ENCODE peak calls at places on chromosome 12, in nine cellular contexts. One of them, this sample, is unnamed.

GRCh38 chr12:49330032-49330619 is 6.9 kb downstream of the C1QL4 start:
- DNase-seq in cardiac muscle cell: no peak
- DNase-seq in Caco-2: no peak
- DNase-seq in PC-3: no peak
- DNase-seq in Panc1: no peak
- DNase-seq in esophagus squamous epithelium: no peak
- DNase-seq in fibroblast of mammary gland: no peak
- DNase-seq in body of pancreas: no peak
- DNase-seq in right lobe of liver: no peak
- DNase-seq in this sample: no peak

GRCh38 chr12:115354007-115354452 is 670.1 kb upstream of the TBX3 start:
- DNase-seq in cardiac muscle cell: no peak
- DNase-seq in Caco-2: no peak
- DNase-seq in PC-3: peak
- DNase-seq in Panc1: no peak
- DNase-seq in esophagus squamous epithelium: no peak
- DNase-seq in fibroblast of mammary gland: peak
- DNase-seq in body of pancreas: peak
- DNase-seq in right lobe of liver: no peak
- DNase-seq in this sample: no peak

GRCh38 chr12:104182144-104182543 is 33.4 kb upstream of the TXNRD1 start:
- DNase-seq in cardiac muscle cell: no peak
- DNase-seq in Caco-2: no peak
- DNase-seq in PC-3: peak
- DNase-seq in Panc1: no peak
- DNase-seq in esophagus squamous epithelium: no peak
- DNase-seq in fibroblast of mammary gland: peak
- DNase-seq in body of pancreas: peak
- DNase-seq in right lobe of liver: peak
- DNase-seq in this sample: no peak

GRCh38 chr12:57726151-57726883 is 12.2 kb downstream of the AGAP2 start:
- DNase-seq in cardiac muscle cell: peak
- DNase-seq in Caco-2: peak
- DNase-seq in PC-3: peak
- DNase-seq in Panc1: no peak
- DNase-seq in esophagus squamous epithelium: peak
- DNase-seq in fibroblast of mammary gland: peak
- DNase-seq in body of pancreas: peak
- DNase-seq in right lobe of liver: peak
- DNase-seq in this sample: no peak

GRCh38 chr12:84756961-84757360 is 155.6 kb downstream of the SLC6A15 start:
- DNase-seq in cardiac muscle cell: no peak
- DNase-seq in Caco-2: no peak
- DNase-seq in PC-3: peak
- DNase-seq in Panc1: no peak
- DNase-seq in esophagus squamous epithelium: no peak
- DNase-seq in fibroblast of mammary gland: peak
- DNase-seq in body of pancreas: no peak
- DNase-seq in right lobe of liver: no peak
- DNase-seq in this sample: no peak

GRCh38 chr12:66365718-66366485 is 63.6 kb downstream of the HELB start:
- DNase-seq in cardiac muscle cell: no peak
- DNase-seq in Caco-2: no peak
- DNase-seq in PC-3: no peak
- DNase-seq in Panc1: no peak
- DNase-seq in esophagus squamous epithelium: no peak
- DNase-seq in fibroblast of mammary gland: no peak
- DNase-seq in body of pancreas: no peak
- DNase-seq in right lobe of liver: no peak
- DNase-seq in this sample: no peak

GRCh38 chr12:120711411-120711810 is 1.2 kb downstream of the UNC119B start:
- DNase-seq in cardiac muscle cell: no peak
- DNase-seq in Caco-2: no peak
- DNase-seq in PC-3: no peak
- DNase-seq in Panc1: no peak
- DNase-seq in esophagus squamous epithelium: no peak
- DNase-seq in fibroblast of mammary gland: no peak
- DNase-seq in body of pancreas: no peak
- DNase-seq in right lobe of liver: no peak
- DNase-seq in this sample: no peak

GRCh38 chr12:25926536-25926935 is 31.9 kb upstream of the RASSF8 start:
- DNase-seq in cardiac muscle cell: no peak
- DNase-seq in Caco-2: no peak
- DNase-seq in PC-3: peak
- DNase-seq in Panc1: no peak
- DNase-seq in esophagus squamous epithelium: no peak
- DNase-seq in fibroblast of mammary gland: peak
- DNase-seq in body of pancreas: no peak
- DNase-seq in right lobe of liver: no peak
- DNase-seq in this sample: no peak

GRCh38 chr12:3228587-3228986 is 151.4 kb downstream of the TSPAN9 start:
- DNase-seq in cardiac muscle cell: no peak
- DNase-seq in Caco-2: no peak
- DNase-seq in PC-3: no peak
- DNase-seq in Panc1: no peak
- DNase-seq in esophagus squamous epithelium: no peak
- DNase-seq in fibroblast of mammary gland: peak
- DNase-seq in body of pancreas: no peak
- DNase-seq in right lobe of liver: no peak
- DNase-seq in this sample: no peak

GRCh38 chr12:7959278-7960063 is 23.5 kb upstream of the SLC2A3 start:
- DNase-seq in cardiac muscle cell: peak
- DNase-seq in Caco-2: peak
- DNase-seq in PC-3: peak
- DNase-seq in Panc1: no peak
- DNase-seq in esophagus squamous epithelium: no peak
- DNase-seq in fibroblast of mammary gland: peak
- DNase-seq in body of pancreas: no peak
- DNase-seq in right lobe of liver: no peak
- DNase-seq in this sample: no peak

GRCh38 chr12:31214626-31215520 is 111.1 kb downstream of the SINHCAF start:
- DNase-seq in cardiac muscle cell: no peak
- DNase-seq in Caco-2: no peak
- DNase-seq in PC-3: no peak
- DNase-seq in Panc1: no peak
- DNase-seq in esophagus squamous epithelium: no peak
- DNase-seq in fibroblast of mammary gland: no peak
- DNase-seq in body of pancreas: no peak
- DNase-seq in right lobe of liver: no peak
- DNase-seq in this sample: no peak

GRCh38 chr12:89225401-89225800 is 126.9 kb downstream of the DUSP6 start:
- DNase-seq in cardiac muscle cell: no peak
- DNase-seq in Caco-2: no peak
- DNase-seq in PC-3: peak
- DNase-seq in Panc1: no peak
- DNase-seq in esophagus squamous epithelium: no peak
- DNase-seq in fibroblast of mammary gland: peak
- DNase-seq in body of pancreas: no peak
- DNase-seq in right lobe of liver: no peak
- DNase-seq in this sample: no peak

GRCh38 chr12:84924956-84925355 is 12.4 kb upstream of the SLC6A15 start:
- DNase-seq in cardiac muscle cell: no peak
- DNase-seq in Caco-2: no peak
- DNase-seq in PC-3: peak
- DNase-seq in Panc1: no peak
- DNase-seq in esophagus squamous epithelium: no peak
- DNase-seq in fibroblast of mammary gland: peak
- DNase-seq in body of pancreas: no peak
- DNase-seq in right lobe of liver: no peak
- DNase-seq in this sample: no peak

GRCh38 chr12:45284096-45284901 is 68.4 kb downstream of the ANO6 start:
- DNase-seq in cardiac muscle cell: peak
- DNase-seq in Caco-2: peak
- DNase-seq in PC-3: peak
- DNase-seq in Panc1: no peak
- DNase-seq in esophagus squamous epithelium: no peak
- DNase-seq in fibroblast of mammary gland: peak
- DNase-seq in body of pancreas: no peak
- DNase-seq in right lobe of liver: no peak
- DNase-seq in this sample: no peak

GRCh38 chr12:57868870-57869609 is 22.5 kb upstream of the CTDSP2 start:
- DNase-seq in cardiac muscle cell: no peak
- DNase-seq in Caco-2: no peak
- DNase-seq in PC-3: no peak
- DNase-seq in Panc1: no peak
- DNase-seq in esophagus squamous epithelium: no peak
- DNase-seq in fibroblast of mammary gland: no peak
- DNase-seq in body of pancreas: no peak
- DNase-seq in right lobe of liver: no peak
- DNase-seq in this sample: no peak

GRCh38 chr12:121033625-121034349 is 5.3 kb downstream of the OASL start:
- DNase-seq in cardiac muscle cell: no peak
- DNase-seq in Caco-2: no peak
- DNase-seq in PC-3: peak
- DNase-seq in Panc1: no peak
- DNase-seq in esophagus squamous epithelium: no peak
- DNase-seq in fibroblast of mammary gland: peak
- DNase-seq in body of pancreas: peak
- DNase-seq in right lobe of liver: no peak
- DNase-seq in this sample: no peak

GRCh38 chr12:124694846-124695497 is 127.6 kb upstream of the NCOR2 start:
- DNase-seq in cardiac muscle cell: no peak
- DNase-seq in Caco-2: no peak
- DNase-seq in PC-3: no peak
- DNase-seq in Panc1: no peak
- DNase-seq in esophagus squamous epithelium: no peak
- DNase-seq in fibroblast of mammary gland: peak
- DNase-seq in body of pancreas: no peak
- DNase-seq in right lobe of liver: no peak
- DNase-seq in this sample: no peak

GRCh38 chr12:13171921-13172859 is 24.3 kb upstream of the EMP1 start:
- DNase-seq in cardiac muscle cell: peak
- DNase-seq in Caco-2: peak
- DNase-seq in PC-3: peak
- DNase-seq in Panc1: no peak
- DNase-seq in esophagus squamous epithelium: no peak
- DNase-seq in fibroblast of mammary gland: peak
- DNase-seq in body of pancreas: peak
- DNase-seq in right lobe of liver: peak
- DNase-seq in this sample: no peak

GRCh38 chr12:93802698-93803097 is 125.5 kb downstream of the CRADD start:
- DNase-seq in cardiac muscle cell: peak
- DNase-seq in Caco-2: no peak
- DNase-seq in PC-3: no peak
- DNase-seq in Panc1: no peak
- DNase-seq in esophagus squamous epithelium: no peak
- DNase-seq in fibroblast of mammary gland: peak
- DNase-seq in body of pancreas: no peak
- DNase-seq in right lobe of liver: no peak
- DNase-seq in this sample: no peak
- TF ChIP-seq CTCF in cardiac muscle cell: peak
- TF ChIP-seq CTCF in Caco-2: peak
- TF ChIP-seq CTCF in PC-3: no peak
- TF ChIP-seq CTCF in Panc1: peak
- TF ChIP-seq CTCF in esophagus squamous epithelium: no peak
- TF ChIP-seq CTCF in fibroblast of mammary gland: peak
- TF ChIP-seq CTCF in body of pancreas: no peak
- TF ChIP-seq CTCF in right lobe of liver: no peak
- TF ChIP-seq CTCF in this sample: no peak

GRCh38 chr12:92136883-92137582 is 8.6 kb downstream of the BTG1 start:
- DNase-seq in cardiac muscle cell: no peak
- DNase-seq in Caco-2: no peak
- DNase-seq in PC-3: peak
- DNase-seq in Panc1: no peak
- DNase-seq in esophagus squamous epithelium: no peak
- DNase-seq in fibroblast of mammary gland: peak
- DNase-seq in body of pancreas: no peak
- DNase-seq in right lobe of liver: no peak
- DNase-seq in this sample: no peak
- H3K4me3 ChIP-seq in cardiac muscle cell: peak
- H3K4me3 ChIP-seq in Caco-2: no peak
- H3K4me3 ChIP-seq in PC-3: peak
- H3K4me3 ChIP-seq in Panc1: peak
- H3K4me3 ChIP-seq in esophagus squamous epithelium: peak
- H3K4me3 ChIP-seq in fibroblast of mammary gland: no peak
- H3K4me3 ChIP-seq in body of pancreas: no peak
- H3K4me3 ChIP-seq in right lobe of liver: no peak
- H3K4me3 ChIP-seq in this sample: no peak

DNA sequence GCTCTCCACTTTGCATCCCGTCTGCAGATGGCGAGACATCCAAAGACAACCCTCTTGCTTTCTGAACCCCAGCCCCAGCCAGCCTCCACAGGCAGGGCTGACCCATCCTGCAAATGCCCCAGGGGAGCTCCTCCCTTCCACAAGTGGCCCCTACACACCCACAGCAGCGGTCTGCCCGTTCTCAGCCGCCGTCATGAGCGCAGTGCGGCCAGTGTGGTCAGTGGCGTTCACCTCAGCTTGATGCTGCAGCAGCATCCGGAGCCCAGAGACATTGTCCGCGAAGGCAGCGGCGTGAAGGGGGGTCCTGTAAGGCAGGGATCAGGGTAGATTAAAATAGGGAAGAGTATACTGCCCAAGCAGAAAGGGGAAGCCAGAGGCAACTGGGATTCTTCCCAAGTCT is 13.7 kb downstream of the ANKRD52 start:
- DNase-seq in cardiac muscle cell: no peak
- DNase-seq in Caco-2: no peak
- DNase-seq in PC-3: no peak
- DNase-seq in Panc1: no peak
- DNase-seq in esophagus squamous epithelium: no peak
- DNase-seq in fibroblast of mammary gland: no peak
- DNase-seq in body of pancreas: no peak
- DNase-seq in right lobe of liver: no peak
- DNase-seq in this sample: no peak
- TF ChIP-seq CTCF in cardiac muscle cell: no peak
- TF ChIP-seq CTCF in Caco-2: no peak
- TF ChIP-seq CTCF in PC-3: no peak
- TF ChIP-seq CTCF in Panc1: no peak
- TF ChIP-seq CTCF in esophagus squamous epithelium: no peak
- TF ChIP-seq CTCF in fibroblast of mammary gland: no peak
- TF ChIP-seq CTCF in body of pancreas: no peak
- TF ChIP-seq CTCF in right lobe of liver: no peak
- TF ChIP-seq CTCF in this sample: no peak

GRCh38 chr12:118304093-118304492 is 68.6 kb downstream of the TAOK3 start:
- DNase-seq in cardiac muscle cell: no peak
- DNase-seq in Caco-2: no peak
- DNase-seq in PC-3: peak
- DNase-seq in Panc1: no peak
- DNase-seq in esophagus squamous epithelium: no peak
- DNase-seq in fibroblast of mammary gland: no peak
- DNase-seq in body of pancreas: no peak
- DNase-seq in right lobe of liver: no peak
- DNase-seq in this sample: no peak

GRCh38 chr12:118302053-118302452 is 70.7 kb downstream of the TAOK3 start:
- DNase-seq in cardiac muscle cell: no peak
- DNase-seq in Caco-2: no peak
- DNase-seq in PC-3: peak
- DNase-seq in Panc1: no peak
- DNase-seq in esophagus squamous epithelium: no peak
- DNase-seq in fibroblast of mammary gland: peak
- DNase-seq in body of pancreas: no peak
- DNase-seq in right lobe of liver: no peak
- DNase-seq in this sample: peak

GRCh38 chr12:118297284-118297683 is 75.4 kb downstream of the TAOK3 start:
- DNase-seq in cardiac muscle cell: no peak
- DNase-seq in Caco-2: no peak
- DNase-seq in PC-3: no peak
- DNase-seq in Panc1: no peak
- DNase-seq in esophagus squamous epithelium: no peak
- DNase-seq in fibroblast of mammary gland: no peak
- DNase-seq in body of pancreas: no peak
- DNase-seq in right lobe of liver: no peak
- DNase-seq in this sample: no peak

GRCh38 chr12:118299791-118300460 is 72.8 kb downstream of the TAOK3 start:
- DNase-seq in cardiac muscle cell: no peak
- DNase-seq in Caco-2: no peak
- DNase-seq in PC-3: no peak
- DNase-seq in Panc1: no peak
- DNase-seq in esophagus squamous epithelium: no peak
- DNase-seq in fibroblast of mammary gland: no peak
- DNase-seq in body of pancreas: no peak
- DNase-seq in right lobe of liver: no peak
- DNase-seq in this sample: no peak
- H3K4me3 ChIP-seq in cardiac muscle cell: no peak
- H3K4me3 ChIP-seq in Caco-2: no peak
- H3K4me3 ChIP-seq in PC-3: no peak
- H3K4me3 ChIP-seq in Panc1: no peak
- H3K4me3 ChIP-seq in esophagus squamous epithelium: no peak
- H3K4me3 ChIP-seq in fibroblast of mammary gland: no peak
- H3K4me3 ChIP-seq in body of pancreas: no peak
- H3K4me3 ChIP-seq in right lobe of liver: no peak
- H3K4me3 ChIP-seq in this sample: no peak

This sample was measured in LNCaP clone FGC.